ENCODE peak calls at places on chromosome 12, in seven cellular contexts. X is heart right ventricle, Z is H1, Q is psoas muscle, D is A673, O is uterus, S is right atrium auricular region. T is an unnamed sample. For H3K27me3, the result is how much of the 10 kb centered on the place peaks cover.

GRCh38 chr12:117967512-117967911 is 1.3 kb downstream of the KSR2 start:
- DNase-seq in X (no peak), Z (no peak), Q (no peak), D (no peak), O (no peak), S (no peak), T (no peak)

GRCh38 chr12:1930816-1931597 is 12.6 kb upstream of the CACNA2D4 start:
- DNase-seq in X (no peak), Z (no peak), Q (no peak), D (no peak), O (peak), S (no peak), T (no peak)

GRCh38 chr12:53334822-53335221 is 1.3 kb downstream of the SP7 start:
- DNase-seq in X (no peak), Z (no peak), Q (no peak), D (no peak), O (no peak), S (no peak), T (no peak)

GRCh38 chr12:42482820-42483533 is 106.6 kb downstream of the PRICKLE1 start:
- DNase-seq in X (peak), Z (peak), Q (peak), D (peak), O (peak), S (peak), T (no peak)

GRCh38 chr12:105060715-105061378 is 23.4 kb downstream of the ALDH1L2 start:
- DNase-seq in X (no peak), Z (no peak), Q (no peak), D (no peak), O (no peak), S (no peak), T (no peak)

GRCh38 chr12:30000401-30000800 is 216.7 kb upstream of the TMTC1 start:
- DNase-seq in X (no peak), Z (no peak), Q (no peak), D (peak), O (no peak), S (no peak), T (no peak)

GRCh38 chr12:131471946-131472732 is 238.8 kb upstream of the SFSWAP start:
- DNase-seq in X (no peak), Z (no peak), Q (no peak), D (no peak), O (no peak), S (no peak), T (no peak)

GRCh38 chr12:46460682-46461215 is 88.2 kb upstream of the SLC38A2 start:
- DNase-seq in X (no peak), Z (no peak), Q (no peak), D (no peak), O (no peak), S (no peak), T (no peak)

GRCh38 chr12:59596232-59597143 is 659 bp downstream of the SLC16A7 start:
- DNase-seq in X (peak), Z (no peak), Q (peak), D (peak), O (peak), S (peak), T (no peak)

GRCh38 chr12:45315462-45315861 is 99.6 kb downstream of the ANO6 start:
- DNase-seq in X (no peak), Z (no peak), Q (no peak), D (no peak), O (no peak), S (no peak), T (no peak)

GRCh38 chr12:45309826-45310626 is 94.1 kb downstream of the ANO6 start:
- DNase-seq in X (no peak), Z (no peak), Q (no peak), D (no peak), O (no peak), S (no peak), T (no peak)

GRCh38 chr12:45314770-45315169 is 98.9 kb downstream of the ANO6 start:
- DNase-seq in X (no peak), Z (no peak), Q (no peak), D (no peak), O (no peak), S (no peak), T (no peak)

GRCh38 chr12:45310627-45310968 is 94.7 kb downstream of the ANO6 start:
- DNase-seq in X (no peak), Z (no peak), Q (no peak), D (no peak), O (no peak), S (no peak), T (no peak)

DNA sequence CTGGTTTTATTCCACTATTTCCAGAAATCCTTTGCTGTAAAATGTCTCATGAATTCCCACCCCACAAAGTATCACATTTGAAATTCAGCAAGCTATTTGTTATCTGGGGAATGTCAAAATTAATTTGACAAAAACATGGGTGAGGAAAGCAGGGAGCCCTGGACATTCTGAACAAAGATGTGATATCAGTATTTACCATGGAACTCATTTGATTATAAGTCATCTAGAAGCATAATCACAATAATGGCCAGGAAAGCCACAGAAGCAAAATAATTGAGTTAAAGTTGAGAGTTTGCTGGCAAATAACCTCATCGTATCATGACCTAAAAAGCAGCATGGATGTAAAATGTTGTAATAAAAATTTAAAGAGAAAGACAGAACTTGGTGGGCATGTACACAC is 96.1 kb downstream of the ANO6 start:
- DNase-seq in X (no peak), Z (no peak), Q (no peak), D (no peak), O (no peak), S (no peak), T (no peak)
- H3K4me3 ChIP-seq in X (no peak), Z (no peak), Q (no peak), D (no peak), O (no peak), S (no peak), T (no peak)

DNA sequence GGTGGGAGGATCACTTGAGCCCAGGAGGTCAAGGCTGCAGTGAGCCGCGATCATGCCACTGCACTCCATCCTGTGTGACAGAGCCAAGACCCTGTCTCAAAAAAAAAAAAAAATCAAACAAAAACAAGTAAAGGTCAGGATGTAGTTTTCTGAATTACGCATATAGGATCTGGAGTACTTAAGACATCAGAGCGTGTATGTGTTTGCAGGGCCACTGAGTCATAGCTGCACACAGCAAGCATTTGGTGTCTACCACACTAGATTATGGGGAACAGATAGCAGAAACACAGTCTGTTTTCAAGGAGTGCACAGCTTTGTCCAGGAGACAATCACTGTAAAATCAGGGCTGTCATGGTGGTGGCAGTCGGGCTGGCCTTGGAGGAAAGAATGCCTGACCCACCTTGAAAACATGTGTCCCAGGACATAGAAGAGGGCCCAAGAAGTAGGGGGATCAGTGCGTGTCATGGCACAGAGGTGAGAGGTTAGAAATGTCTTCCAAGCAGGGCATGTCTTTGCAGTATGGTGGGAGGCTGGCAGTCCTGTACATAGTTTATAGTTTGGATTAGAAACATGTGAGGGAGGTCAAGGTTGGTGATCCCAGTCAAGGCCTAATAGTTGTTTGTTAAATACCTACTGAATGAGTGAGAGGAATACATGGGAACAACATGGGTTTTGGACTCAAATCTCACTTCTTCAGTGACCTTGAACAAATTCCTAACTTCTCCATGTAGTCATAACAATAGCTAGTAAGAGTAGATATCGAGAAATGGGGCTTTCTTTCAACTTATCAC is 23.6 kb upstream of the C12orf71 start:
- DNase-seq in X (no peak), Z (no peak), Q (no peak), D (no peak), O (no peak), S (no peak), T (no peak)
- H3K27me3 ChIP-seq in X (under half), Z (under half), Q (under half), D (under half), O (under half), S (under half), T (under half)

GRCh38 chr12:26833692-26834168 is 736 bp upstream of the ITPR2 start:
- DNase-seq in X (peak), Z (no peak), Q (peak), D (no peak), O (peak), S (no peak), T (no peak)

GRCh38 chr12:26830783-26831601 is 2.0 kb downstream of the ITPR2 start:
- DNase-seq in X (no peak), Z (no peak), Q (no peak), D (no peak), O (no peak), S (no peak), T (no peak)

GRCh38 chr12:26831959-26832816 is 806 bp downstream of the ITPR2 start:
- DNase-seq in X (peak), Z (no peak), Q (peak), D (peak), O (peak), S (peak), T (peak)

GRCh38 chr12:26830358-26830757 is 2.6 kb downstream of the ITPR2 start:
- DNase-seq in X (no peak), Z (no peak), Q (no peak), D (no peak), O (no peak), S (no peak), T (no peak)

DNA sequence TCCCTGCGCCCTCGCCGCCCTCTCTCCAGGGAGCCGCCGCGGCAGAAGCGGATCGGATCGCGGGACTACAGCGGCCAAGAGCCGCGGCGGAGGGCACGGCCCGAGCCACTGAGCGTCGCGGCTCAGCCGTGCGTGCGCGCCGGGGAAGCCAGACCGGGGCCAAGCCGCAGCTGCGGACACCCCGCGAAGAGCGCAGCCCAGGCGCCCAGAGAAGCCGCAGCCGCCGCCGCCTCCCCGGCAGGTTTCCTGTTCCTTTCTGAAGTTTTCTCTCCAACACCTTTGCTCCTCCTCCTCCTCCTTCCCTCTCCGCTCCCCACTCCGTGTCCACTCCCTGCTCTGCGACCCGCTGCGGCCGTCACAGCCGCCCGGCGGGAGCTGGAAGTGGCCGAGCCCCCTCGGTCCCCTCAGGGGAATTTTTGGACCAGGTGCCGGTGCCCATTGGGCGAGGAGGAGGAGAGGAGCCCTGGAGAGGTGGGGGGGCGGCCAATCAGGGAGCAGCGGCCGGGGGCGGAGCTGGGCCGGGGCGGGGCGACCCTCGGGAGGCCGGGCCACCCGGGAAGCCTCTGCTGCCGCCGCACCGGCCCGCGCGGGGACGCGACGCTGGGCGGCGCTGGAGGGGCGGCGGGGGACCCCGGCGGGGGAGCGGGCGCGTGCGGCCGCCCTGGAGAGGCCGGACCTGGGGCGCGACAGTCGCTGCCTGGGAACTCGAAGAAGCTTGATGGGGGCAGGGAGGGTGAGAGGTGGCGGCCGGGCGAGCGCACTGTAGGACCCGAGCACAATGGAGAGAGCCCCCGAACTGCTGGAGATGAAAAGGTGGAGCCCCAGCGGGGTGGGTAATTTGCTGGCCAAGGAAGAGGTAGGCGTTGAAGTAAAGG is at the start of gene ITPR2:
- DNase-seq in X (peak), Z (peak), Q (peak), D (peak), O (peak), S (peak), T (peak)
- TF ChIP-seq CTCF in X (peak), Z (no peak), Q (peak), D (no peak), O (peak), S (peak), T (no peak)

GRCh38 chr12:57552692-57553321 is 3.0 kb downstream of the KIF5A start:
- DNase-seq in X (no peak), Z (no peak), Q (no peak), D (no peak), O (no peak), S (no peak), T (no peak)
- H3K4me3 ChIP-seq in X (no peak), Z (no peak), Q (no peak), D (no peak), O (no peak), S (no peak), T (no peak)

DNA sequence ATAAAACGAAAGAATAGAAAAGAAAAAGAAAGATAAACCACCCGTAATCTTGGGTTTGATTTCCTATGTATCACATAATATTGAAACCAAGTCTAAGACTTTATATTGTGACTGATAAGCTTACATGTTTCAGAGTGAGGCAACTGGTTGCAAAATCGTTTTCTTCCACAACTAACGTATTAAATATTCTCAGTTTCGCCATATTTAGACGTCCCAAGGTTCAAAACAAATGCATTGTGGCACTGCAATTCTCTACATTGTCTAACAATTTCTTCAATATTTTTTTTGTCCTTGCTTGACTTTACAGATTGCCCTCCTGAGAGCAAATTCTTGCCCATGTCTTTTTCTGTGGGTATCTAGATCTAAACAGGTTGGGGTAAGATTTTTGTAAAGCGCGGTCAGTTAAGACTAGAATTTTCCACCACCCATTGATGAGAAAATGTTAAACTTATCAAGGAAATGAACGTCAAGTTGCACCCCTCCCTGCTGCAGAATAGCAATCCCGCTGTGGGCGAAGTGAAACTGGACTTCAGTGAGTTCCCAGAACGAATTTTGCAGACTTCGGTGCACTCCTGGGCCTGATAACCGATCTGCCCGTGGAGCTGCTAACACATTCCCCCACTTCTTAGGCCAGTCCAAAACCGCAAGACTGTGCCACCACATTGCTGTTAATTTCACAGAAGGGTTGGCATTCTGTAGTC is 2.7 kb downstream of the TBX3 start:
- DNase-seq in X (no peak), Z (no peak), Q (peak), D (no peak), O (no peak), S (no peak), T (no peak)
- H3K27me3 ChIP-seq in X (under half), Z (half or more), Q (under half), D (under half), O (under half), S (under half), T (under half)

DNA sequence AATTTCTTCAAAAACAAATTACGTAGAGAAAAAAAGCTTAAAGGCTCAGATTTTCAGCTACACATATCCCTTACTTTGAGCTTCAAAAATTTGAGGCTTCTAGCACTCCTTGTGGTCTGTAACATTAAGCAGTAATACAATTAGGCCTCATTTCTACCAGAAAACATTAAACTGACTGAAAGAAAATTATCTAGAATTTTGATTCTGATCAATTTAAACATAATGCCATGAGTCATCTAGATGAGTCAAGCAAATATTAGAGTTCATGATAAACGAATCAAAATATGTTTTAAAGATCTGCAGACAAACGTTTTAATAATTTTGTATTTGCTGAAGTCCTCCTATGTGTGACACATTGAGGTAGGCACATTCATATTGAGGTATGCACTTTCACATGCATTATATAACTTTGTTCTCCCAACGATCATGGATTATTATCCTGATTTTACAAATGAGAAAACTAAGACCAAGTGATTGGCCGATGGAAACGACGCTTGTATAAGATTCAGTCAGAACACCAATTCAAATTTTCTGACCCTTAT is 4.3 kb downstream of the OSBPL8 start:
- DNase-seq in X (no peak), Z (no peak), Q (no peak), D (no peak), O (no peak), S (no peak), T (no peak)
- TF ChIP-seq CTCF in X (peak), Z (peak), Q (no peak), D (peak), O (no peak), S (no peak), T (no peak)

DNA sequence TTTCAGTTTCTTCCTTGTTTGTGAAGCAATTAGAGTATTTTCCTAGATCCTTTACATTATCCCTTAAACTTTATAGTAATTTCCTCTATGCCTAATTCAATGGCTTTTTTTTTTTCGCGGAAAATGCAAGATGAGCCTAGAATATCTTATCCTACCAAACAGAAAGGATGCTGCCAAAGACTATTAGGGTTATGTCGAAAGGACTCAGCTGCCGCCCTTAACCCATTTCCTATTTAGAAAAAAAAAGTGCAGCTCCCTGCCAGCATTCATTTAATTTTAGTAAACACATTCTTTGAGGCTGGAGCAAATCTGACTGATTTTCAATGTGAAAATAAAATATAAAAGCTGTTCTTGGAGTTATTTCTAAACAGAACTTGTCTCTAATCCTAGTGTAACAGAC is 8.0 kb upstream of the A2M start:
- DNase-seq in X (no peak), Z (no peak), Q (no peak), D (no peak), O (no peak), S (no peak), T (no peak)
- H3K4me3 ChIP-seq in X (peak), Z (no peak), Q (peak), D (no peak), O (peak), S (no peak), T (no peak)

GRCh38 chr12:97899529-97899928 is 436.9 kb downstream of the RMST start:
- DNase-seq in X (no peak), Z (no peak), Q (no peak), D (no peak), O (no peak), S (no peak), T (no peak)
- H3K27me3 ChIP-seq in X (under half), Z (under half), Q (under half), D (under half), O (under half), S (under half), T (under half)

GRCh38 chr12:65685514-65685913 is 138.8 kb upstream of the HMGA2 start:
- DNase-seq in X (no peak), Z (no peak), Q (no peak), D (peak), O (no peak), S (no peak), T (no peak)
- TF ChIP-seq CTCF in X (peak), Z (peak), Q (peak), D (peak), O (peak), S (no peak), T (peak)